ENCODE peak calls at places on chromosomes 12 and 14, in six cellular contexts. One of them, this sample, is unnamed.

GRCh38 chr12:31736472-31736871 is 7.7 kb upstream of the AMN1 start:
- DNase-seq in endothelial cell: no peak
- DNase-seq in keratinocyte: no peak
- DNase-seq in CD4-positive, alpha-beta T cell: peak
- DNase-seq in choroid plexus epithelial cell: peak
- DNase-seq in WERI-Rb-1: no peak
- DNase-seq in this sample: peak

GRCh38 chr12:57621497-57622292 is 10.5 kb downstream of the ARHGEF25 start:
- DNase-seq in endothelial cell: peak
- DNase-seq in keratinocyte: no peak
- DNase-seq in CD4-positive, alpha-beta T cell: peak
- DNase-seq in choroid plexus epithelial cell: peak
- DNase-seq in WERI-Rb-1: peak
- DNase-seq in this sample: peak

GRCh38 chr12:19461986-19462385 is 22.7 kb downstream of the AEBP2 start:
- DNase-seq in endothelial cell: no peak
- DNase-seq in keratinocyte: no peak
- DNase-seq in CD4-positive, alpha-beta T cell: no peak
- DNase-seq in choroid plexus epithelial cell: no peak
- DNase-seq in WERI-Rb-1: no peak
- DNase-seq in this sample: peak

GRCh38 chr14:65229431-65230286 is 127.3 kb upstream of the MAX start:
- DNase-seq in endothelial cell: peak
- DNase-seq in keratinocyte: no peak
- DNase-seq in CD4-positive, alpha-beta T cell: peak
- DNase-seq in choroid plexus epithelial cell: peak
- DNase-seq in WERI-Rb-1: no peak
- DNase-seq in this sample: peak

GRCh38 chr14:101362529-101363260 is 198.6 kb upstream of the DIO3 start:
- DNase-seq in endothelial cell: no peak
- DNase-seq in keratinocyte: no peak
- DNase-seq in CD4-positive, alpha-beta T cell: no peak
- DNase-seq in choroid plexus epithelial cell: no peak
- DNase-seq in WERI-Rb-1: no peak
- DNase-seq in this sample: no peak

GRCh38 chr14:34460841-34461240 is 1.2 kb downstream of the SPTSSA start:
- DNase-seq in endothelial cell: no peak
- DNase-seq in keratinocyte: no peak
- DNase-seq in CD4-positive, alpha-beta T cell: no peak
- DNase-seq in choroid plexus epithelial cell: peak
- DNase-seq in WERI-Rb-1: no peak
- DNase-seq in this sample: peak

GRCh38 chr12:45509187-45509586 is 220.3 kb upstream of the ARID2 start:
- DNase-seq in endothelial cell: no peak
- DNase-seq in keratinocyte: no peak
- DNase-seq in CD4-positive, alpha-beta T cell: no peak
- DNase-seq in choroid plexus epithelial cell: no peak
- DNase-seq in WERI-Rb-1: no peak
- DNase-seq in this sample: no peak

GRCh38 chr12:32107376-32108267 is 975 bp downstream of the BICD1 start:
- DNase-seq in endothelial cell: peak
- DNase-seq in keratinocyte: no peak
- DNase-seq in CD4-positive, alpha-beta T cell: peak
- DNase-seq in choroid plexus epithelial cell: peak
- DNase-seq in WERI-Rb-1: peak
- DNase-seq in this sample: peak

GRCh38 chr12:100185361-100185894 is 15.2 kb upstream of the ACTR6 start:
- DNase-seq in endothelial cell: no peak
- DNase-seq in keratinocyte: no peak
- DNase-seq in CD4-positive, alpha-beta T cell: no peak
- DNase-seq in choroid plexus epithelial cell: no peak
- DNase-seq in WERI-Rb-1: no peak
- DNase-seq in this sample: peak

GRCh38 chr14:102375126-102375525 is 12.4 kb downstream of the TECPR2 start:
- DNase-seq in endothelial cell: no peak
- DNase-seq in keratinocyte: no peak
- DNase-seq in CD4-positive, alpha-beta T cell: no peak
- DNase-seq in choroid plexus epithelial cell: no peak
- DNase-seq in WERI-Rb-1: no peak
- DNase-seq in this sample: no peak

GRCh38 chr12:89962648-89963047 is 254.0 kb upstream of the ATP2B1 start:
- DNase-seq in endothelial cell: no peak
- DNase-seq in keratinocyte: no peak
- DNase-seq in CD4-positive, alpha-beta T cell: no peak
- DNase-seq in choroid plexus epithelial cell: no peak
- DNase-seq in WERI-Rb-1: no peak
- DNase-seq in this sample: no peak

GRCh38 chr12:109833307-109834189 is at the start of gene TRPV4:
- DNase-seq in endothelial cell: peak
- DNase-seq in keratinocyte: no peak
- DNase-seq in CD4-positive, alpha-beta T cell: no peak
- DNase-seq in choroid plexus epithelial cell: peak
- DNase-seq in WERI-Rb-1: no peak
- DNase-seq in this sample: peak

GRCh38 chr12:110012137-110012536 is 12.9 kb downstream of the ANKRD13A start:
- DNase-seq in endothelial cell: no peak
- DNase-seq in keratinocyte: no peak
- DNase-seq in CD4-positive, alpha-beta T cell: no peak
- DNase-seq in choroid plexus epithelial cell: no peak
- DNase-seq in WERI-Rb-1: no peak
- DNase-seq in this sample: peak

GRCh38 chr12:33609910-33610309 is 170.3 kb upstream of the SYT10 start:
- DNase-seq in endothelial cell: no peak
- DNase-seq in keratinocyte: no peak
- DNase-seq in CD4-positive, alpha-beta T cell: no peak
- DNase-seq in choroid plexus epithelial cell: no peak
- DNase-seq in WERI-Rb-1: no peak
- DNase-seq in this sample: peak

GRCh38 chr12:17215754-17216153 is 609.8 kb upstream of the LMO3 start:
- DNase-seq in endothelial cell: no peak
- DNase-seq in keratinocyte: no peak
- DNase-seq in CD4-positive, alpha-beta T cell: no peak
- DNase-seq in choroid plexus epithelial cell: no peak
- DNase-seq in WERI-Rb-1: no peak
- DNase-seq in this sample: no peak
- TF ChIP-seq CTCF in endothelial cell: no peak
- TF ChIP-seq CTCF in keratinocyte: no peak
- TF ChIP-seq CTCF in CD4-positive, alpha-beta T cell: no peak
- TF ChIP-seq CTCF in choroid plexus epithelial cell: no peak
- TF ChIP-seq CTCF in WERI-Rb-1: peak
- TF ChIP-seq CTCF in this sample: no peak

DNA sequence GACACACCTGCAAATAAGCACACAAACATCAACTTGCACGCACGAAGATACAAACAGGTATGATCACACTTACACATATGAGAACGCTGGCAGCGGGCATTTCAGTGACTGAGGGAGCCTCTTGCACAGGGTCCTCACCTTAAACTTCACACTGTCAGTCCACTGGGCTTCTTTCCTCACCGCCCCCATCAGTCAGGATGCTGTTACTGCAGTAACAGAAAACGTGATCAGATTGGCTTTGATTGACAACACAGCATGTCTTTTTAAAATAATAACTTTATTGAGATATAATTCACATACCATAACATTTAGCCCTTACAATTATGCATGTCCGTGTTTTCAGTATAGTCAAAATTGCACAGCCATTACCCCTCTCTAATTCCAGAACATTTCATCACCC is 8.2 kb downstream of the CCDC197 start:
- DNase-seq in endothelial cell: no peak
- DNase-seq in keratinocyte: no peak
- DNase-seq in CD4-positive, alpha-beta T cell: no peak
- DNase-seq in choroid plexus epithelial cell: peak
- DNase-seq in WERI-Rb-1: no peak
- DNase-seq in this sample: no peak
- TF ChIP-seq CTCF in endothelial cell: peak
- TF ChIP-seq CTCF in keratinocyte: peak
- TF ChIP-seq CTCF in CD4-positive, alpha-beta T cell: no peak
- TF ChIP-seq CTCF in choroid plexus epithelial cell: peak
- TF ChIP-seq CTCF in WERI-Rb-1: peak
- TF ChIP-seq CTCF in this sample: peak

GRCh38 chr14:75155159-75155558 is 21.3 kb downstream of the TMED10 start:
- DNase-seq in endothelial cell: no peak
- DNase-seq in keratinocyte: no peak
- DNase-seq in CD4-positive, alpha-beta T cell: no peak
- DNase-seq in choroid plexus epithelial cell: no peak
- DNase-seq in WERI-Rb-1: no peak
- DNase-seq in this sample: no peak

GRCh38 chr14:75158843-75159614 is 17.4 kb downstream of the TMED10 start:
- DNase-seq in endothelial cell: no peak
- DNase-seq in keratinocyte: no peak
- DNase-seq in CD4-positive, alpha-beta T cell: no peak
- DNase-seq in choroid plexus epithelial cell: no peak
- DNase-seq in WERI-Rb-1: no peak
- DNase-seq in this sample: no peak

GRCh38 chr14:75156901-75157300 is 19.5 kb downstream of the TMED10 start:
- DNase-seq in endothelial cell: no peak
- DNase-seq in keratinocyte: no peak
- DNase-seq in CD4-positive, alpha-beta T cell: no peak
- DNase-seq in choroid plexus epithelial cell: no peak
- DNase-seq in WERI-Rb-1: no peak
- DNase-seq in this sample: no peak

GRCh38 chr14:75153295-75153694 is 23.1 kb downstream of the TMED10 start:
- DNase-seq in endothelial cell: no peak
- DNase-seq in keratinocyte: no peak
- DNase-seq in CD4-positive, alpha-beta T cell: no peak
- DNase-seq in choroid plexus epithelial cell: no peak
- DNase-seq in WERI-Rb-1: no peak
- DNase-seq in this sample: no peak

GRCh38 chr14:75156111-75156510 is 20.3 kb downstream of the TMED10 start:
- DNase-seq in endothelial cell: no peak
- DNase-seq in keratinocyte: no peak
- DNase-seq in CD4-positive, alpha-beta T cell: no peak
- DNase-seq in choroid plexus epithelial cell: no peak
- DNase-seq in WERI-Rb-1: no peak
- DNase-seq in this sample: no peak
- TF ChIP-seq CTCF in endothelial cell: no peak
- TF ChIP-seq CTCF in keratinocyte: no peak
- TF ChIP-seq CTCF in CD4-positive, alpha-beta T cell: no peak
- TF ChIP-seq CTCF in choroid plexus epithelial cell: no peak
- TF ChIP-seq CTCF in WERI-Rb-1: no peak
- TF ChIP-seq CTCF in this sample: no peak

DNA sequence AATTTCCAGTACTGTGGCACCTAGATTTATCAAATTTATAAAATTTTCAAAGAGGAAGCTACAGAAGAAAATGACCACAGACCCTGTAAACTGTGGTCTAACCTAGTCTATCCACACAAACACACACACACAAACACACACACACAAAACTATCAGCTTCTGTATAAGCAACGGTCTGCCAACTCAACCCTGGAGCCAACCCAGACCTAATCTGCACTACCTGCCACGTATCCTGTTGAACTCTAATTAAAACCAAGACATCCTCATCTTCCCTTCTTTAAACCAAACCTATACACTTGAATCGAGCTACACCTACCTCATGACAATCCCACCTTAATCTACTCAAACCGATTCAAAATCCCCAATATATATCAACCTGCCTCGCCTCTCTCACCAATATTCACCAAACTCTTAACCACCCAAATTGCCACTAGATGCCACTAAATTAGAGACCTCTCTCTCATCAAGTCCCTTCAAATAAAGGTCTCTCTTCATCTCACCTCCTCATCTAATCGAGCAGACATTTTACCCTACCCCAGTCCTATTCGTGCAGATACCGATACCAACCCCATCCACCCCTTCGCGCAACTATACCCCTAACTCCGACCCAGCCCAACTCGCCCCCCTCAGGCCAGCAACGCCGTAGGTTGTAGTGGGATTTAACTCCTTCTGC is 807 bp downstream of the ACIN1 start:
- DNase-seq in endothelial cell: peak
- DNase-seq in keratinocyte: no peak
- DNase-seq in CD4-positive, alpha-beta T cell: no peak
- DNase-seq in choroid plexus epithelial cell: peak
- DNase-seq in WERI-Rb-1: no peak
- DNase-seq in this sample: no peak
- TF ChIP-seq CTCF in endothelial cell: no peak
- TF ChIP-seq CTCF in keratinocyte: no peak
- TF ChIP-seq CTCF in CD4-positive, alpha-beta T cell: no peak
- TF ChIP-seq CTCF in choroid plexus epithelial cell: peak
- TF ChIP-seq CTCF in WERI-Rb-1: peak
- TF ChIP-seq CTCF in this sample: peak

DNA sequence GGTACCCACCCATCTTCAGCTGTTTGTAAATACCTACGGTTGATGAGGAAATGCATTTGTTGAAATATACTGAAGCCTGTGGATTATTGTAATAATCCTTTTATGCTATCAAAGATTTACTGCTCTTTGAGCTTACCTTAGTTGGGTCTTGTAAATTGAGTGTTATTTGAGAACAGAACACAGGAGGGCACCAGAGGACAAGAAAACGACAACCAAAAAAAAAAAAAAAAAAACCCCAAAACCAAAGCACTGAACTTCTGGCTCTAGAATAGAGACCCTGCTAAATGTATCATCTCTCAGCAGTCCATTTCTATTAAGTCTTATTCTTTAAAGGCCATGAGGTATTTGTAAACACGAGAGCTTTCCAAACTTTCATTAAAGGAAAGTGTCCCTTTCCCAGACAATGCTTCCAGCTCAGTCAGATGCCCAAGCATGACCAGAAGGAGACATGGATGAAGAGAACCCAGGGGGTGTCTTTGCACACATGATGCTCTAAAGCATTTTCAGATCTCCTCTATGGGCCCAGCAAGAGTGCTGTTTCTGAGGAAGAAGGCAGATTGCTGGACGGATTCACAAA is 763.9 kb downstream of the NRXN3 start:
- DNase-seq in endothelial cell: peak
- DNase-seq in keratinocyte: no peak
- DNase-seq in CD4-positive, alpha-beta T cell: no peak
- DNase-seq in choroid plexus epithelial cell: peak
- DNase-seq in WERI-Rb-1: no peak
- DNase-seq in this sample: peak
- TF ChIP-seq CTCF in endothelial cell: peak
- TF ChIP-seq CTCF in keratinocyte: peak
- TF ChIP-seq CTCF in CD4-positive, alpha-beta T cell: no peak
- TF ChIP-seq CTCF in choroid plexus epithelial cell: peak
- TF ChIP-seq CTCF in WERI-Rb-1: peak
- TF ChIP-seq CTCF in this sample: peak

GRCh38 chr14:76810953-76811400 is 1.7 kb downstream of the ANGEL1 start:
- DNase-seq in endothelial cell: peak
- DNase-seq in keratinocyte: no peak
- DNase-seq in CD4-positive, alpha-beta T cell: no peak
- DNase-seq in choroid plexus epithelial cell: peak
- DNase-seq in WERI-Rb-1: peak
- DNase-seq in this sample: peak
- TF ChIP-seq CTCF in endothelial cell: no peak
- TF ChIP-seq CTCF in keratinocyte: peak
- TF ChIP-seq CTCF in CD4-positive, alpha-beta T cell: peak
- TF ChIP-seq CTCF in choroid plexus epithelial cell: peak
- TF ChIP-seq CTCF in WERI-Rb-1: peak
- TF ChIP-seq CTCF in this sample: peak

GRCh38 chr12:43676183-43676813 is 82.3 kb downstream of the PUS7L start:
- DNase-seq in endothelial cell: peak
- DNase-seq in keratinocyte: no peak
- DNase-seq in CD4-positive, alpha-beta T cell: no peak
- DNase-seq in choroid plexus epithelial cell: peak
- DNase-seq in WERI-Rb-1: peak
- DNase-seq in this sample: no peak
- TF ChIP-seq CTCF in endothelial cell: peak
- TF ChIP-seq CTCF in keratinocyte: peak
- TF ChIP-seq CTCF in CD4-positive, alpha-beta T cell: no peak
- TF ChIP-seq CTCF in choroid plexus epithelial cell: peak
- TF ChIP-seq CTCF in WERI-Rb-1: peak
- TF ChIP-seq CTCF in this sample: peak

GRCh38 chr12:82517808-82518207 is 159.5 kb downstream of the METTL25 start:
- DNase-seq in endothelial cell: no peak
- DNase-seq in keratinocyte: no peak
- DNase-seq in CD4-positive, alpha-beta T cell: no peak
- DNase-seq in choroid plexus epithelial cell: no peak
- DNase-seq in WERI-Rb-1: no peak
- DNase-seq in this sample: no peak
- TF ChIP-seq CTCF in endothelial cell: no peak
- TF ChIP-seq CTCF in keratinocyte: no peak
- TF ChIP-seq CTCF in CD4-positive, alpha-beta T cell: no peak
- TF ChIP-seq CTCF in choroid plexus epithelial cell: no peak
- TF ChIP-seq CTCF in WERI-Rb-1: no peak
- TF ChIP-seq CTCF in this sample: no peak

This sample was measured in fibroblast of the aortic adventitia.